ENCODE peak calls at places on chromosomes 4 and X, in nine cellular contexts. P is KBM-7; E is stimulated activated CD4-positive, alpha-beta T cell treated with anti-CD3 and anti-CD28 coated beads, Interleukin-12 subunit alpha, Interleukin-12 subunit beta, amount 100 ng/mL, for 48 hours; F is CD4-positive, alpha-beta T cell; W is H1; R is RPMI8226; A is stomach; Q is transverse colon; H is activated CD4-positive, alpha-beta T cell treated with anti-CD3 and anti-CD28 coated beads, Interleukin-2, amount 10 ng/mL, durations not matched to agents 7 days and 5 days. T is an unnamed sample.

GRCh38 chrX:45710081-45710801 is 509.6 kb upstream of the DIPK2B start:
- DNase-seq in P (peak; percentile 5), E (peak; percentile 61), F (no peak), W (no peak), R (no peak), A (no peak), Q (no peak), H (peak; percentile 5), T (no peak)

GRCh38 chr4:78213218-78213617 is 156.1 kb downstream of the FRAS1 start:
- DNase-seq in P (no peak), E (no peak), F (no peak), W (no peak), R (no peak), A (peak; percentile 48), Q (peak; percentile 12), H (no peak), T (no peak)

GRCh38 chrX:71945435-71945834 is 34.8 kb downstream of the NHSL2 start:
- DNase-seq in P (no peak), E (no peak), F (no peak), W (no peak), R (no peak), A (no peak), Q (no peak), H (no peak), T (no peak)

GRCh38 chr4:110224812-110225211 is 26.4 kb upstream of the ELOVL6 start:
- DNase-seq in P (no peak), E (no peak), F (no peak), W (no peak), R (no peak), A (no peak), Q (no peak), H (no peak), T (no peak)

GRCh38 chrX:13468096-13468495 is 101.3 kb upstream of the EGFL6 start:
- DNase-seq in P (no peak), E (no peak), F (no peak), W (no peak), R (no peak), A (no peak), Q (no peak), H (no peak), T (no peak)

GRCh38 chrX:50035119-50035518 is 112.7 kb downstream of the CLCN5 start:
- DNase-seq in P (no peak), E (no peak), F (no peak), W (no peak), R (no peak), A (no peak), Q (no peak), H (no peak), T (no peak)

GRCh38 chr4:1238676-1239000 is 10.3 kb downstream of the CTBP1 start:
- DNase-seq in P (no peak), E (no peak), F (peak; percentile 20), W (no peak), R (no peak), A (no peak), Q (peak; percentile 4), H (no peak), T (no peak)

GRCh38 chr4:165838575-165838974 is 34.5 kb upstream of the TLL1 start:
- DNase-seq in P (no peak), E (no peak), F (no peak), W (no peak), R (no peak), A (no peak), Q (no peak), H (no peak), T (no peak)

GRCh38 chr4:53702334-53703266 is 111.3 kb upstream of the LNX1 start:
- DNase-seq in P (peak; percentile 72), E (no peak), F (no peak), W (no peak), R (peak; percentile 91), A (peak; percentile 70), Q (peak; percentile 82), H (peak; percentile 6), T (peak; percentile 28)

GRCh38 chr4:118881512-118882146 is 7.0 kb upstream of the SYNPO2 start:
- DNase-seq in P (no peak), E (no peak), F (no peak), W (no peak), R (no peak), A (no peak), Q (no peak), H (no peak), T (no peak)

GRCh38 chr4:87884976-87885574 is 52.3 kb downstream of the MEPE start:
- DNase-seq in P (peak; percentile 63), E (no peak), F (no peak), W (no peak), R (no peak), A (no peak), Q (no peak), H (no peak), T (peak; percentile 35)

GRCh38 chrX:50747471-50747900 is 66.5 kb downstream of the SHROOM4 start:
- DNase-seq in P (no peak), E (no peak), F (no peak), W (no peak), R (peak; percentile 7), A (no peak), Q (no peak), H (peak; percentile 6), T (peak; percentile 2)

GRCh38 chrX:68632491-68632890 is 15.0 kb upstream of the STARD8 start:
- DNase-seq in P (no peak), E (no peak), F (no peak), W (no peak), R (no peak), A (no peak), Q (no peak), H (no peak), T (no peak)

GRCh38 chr4:107253090-107253489 is 217.0 kb upstream of the DKK2 start:
- DNase-seq in P (no peak), E (no peak), F (no peak), W (no peak), R (no peak), A (no peak), Q (no peak), H (no peak), T (no peak)

GRCh38 chr4:118969359-118969758 is 80.7 kb downstream of the SYNPO2 start:
- DNase-seq in P (peak; percentile 28), E (no peak), F (no peak), W (no peak), R (peak; percentile 13), A (peak; percentile 36), Q (peak; percentile 35), H (no peak), T (no peak)

GRCh38 chrX:103461156-103461555 is 58.1 kb downstream of the RAB40A start:
- DNase-seq in P (no peak), E (no peak), F (no peak), W (no peak), R (no peak), A (no peak), Q (no peak), H (no peak), T (no peak)

GRCh38 chrX:10615931-10616780 is 4.2 kb downstream of the MID1 start:
- DNase-seq in P (peak; percentile 46), E (no peak), F (no peak), W (no peak), R (peak; percentile 32), A (peak; percentile 43), Q (peak; percentile 46), H (no peak), T (peak; percentile 21)

GRCh38 chr4:153115322-153116100 is 88.7 kb upstream of the TRIM2 start:
- DNase-seq in P (peak; percentile 72), E (peak; percentile 68), F (peak; percentile 63), W (no peak), R (peak; percentile 67), A (peak; percentile 62), Q (peak; percentile 37), H (peak; percentile 90), T (peak; percentile 69)

GRCh38 chr4:171794528-171794927 is 18.7 kb upstream of the GALNTL6 start:
- DNase-seq in P (no peak), E (no peak), F (no peak), W (no peak), R (no peak), A (no peak), Q (no peak), H (no peak), T (no peak)

GRCh38 chrX:47809065-47809788 is 27.5 kb upstream of the ZNF81 start:
- DNase-seq in P (peak; percentile 87), E (no peak), F (no peak), W (no peak), R (no peak), A (no peak), Q (no peak), H (no peak), T (no peak)

T was measured in germinal center.